ENCODE peak calls at places on chromosomes 3 and 15, in five cellular contexts. D, O, U, I and V are unnamed samples. For H3K4me1, the result is how much of the 10 kb centered on the place peaks cover.

GRCh38 chr3:10688126-10688525 is 127.9 kb upstream of the SLC6A11 start:
- DNase-seq in U (no peak), O (no peak), I (no peak), D (no peak), V (no peak)

GRCh38 chr3:155960060-155960459 is 89.6 kb downstream of the GMPS start:
- DNase-seq in I (no peak), U (no peak), O (no peak), D (no peak), V (no peak)

GRCh38 chr3:126550488-126551051 is 8.2 kb downstream of the C3orf22 start:
- DNase-seq in U (no peak), I (no peak), D (peak), O (no peak), V (no peak)

GRCh38 chr3:180762866-180763265 is 83.6 kb upstream of the CCDC39 start:
- DNase-seq in D (no peak), U (no peak), O (no peak), I (no peak), V (no peak)

GRCh38 chr15:86772369-86773059 is 692.8 kb downstream of the AGBL1 start:
- DNase-seq in I (no peak), D (no peak), U (peak), O (no peak), V (no peak)

GRCh38 chr3:115704661-115705338 is 81.5 kb downstream of the GAP43 start:
- DNase-seq in I (no peak), D (no peak), U (peak), O (no peak), V (no peak)

GRCh38 chr15:93278006-93278405 is 189.0 kb upstream of the RGMA start:
- DNase-seq in O (no peak), I (no peak), D (no peak), U (no peak), V (no peak)

GRCh38 chr3:184557348-184557950 is 4.1 kb upstream of the EPHB3 start:
- DNase-seq in D (no peak), O (no peak), I (no peak), U (no peak), V (no peak)

GRCh38 chr15:99564221-99565030 is 1.4 kb upstream of the MEF2A start:
- DNase-seq in O (no peak), D (peak), U (peak), I (peak), V (no peak)

GRCh38 chr3:125067225-125067624 is 11.4 kb upstream of the HEG1 start:
- DNase-seq in U (no peak), O (no peak), I (no peak), D (no peak), V (no peak)

GRCh38 chr15:48149858-48150257 is 28.2 kb downstream of the MYEF2 start:
- DNase-seq in O (no peak), I (no peak), D (no peak), U (no peak), V (no peak)

GRCh38 chr15:32029862-32030781 is at the start of gene CHRNA7:
- DNase-seq in I (peak), U (peak), D (peak), O (no peak), V (no peak)

GRCh38 chr15:90058308-90058707 is 44.0 kb downstream of the IDH2 start:
- DNase-seq in D (no peak), U (no peak), I (no peak), O (no peak), V (no peak)
- H3K4me1 ChIP-seq in D (under half), U (under half), I (under half), O (under half), V (under half)

GRCh38 chr3:39361252-39361927 is 21.8 kb upstream of the SLC25A38 start:
- DNase-seq in O (peak), U (no peak), D (no peak), I (no peak), V (peak)

GRCh38 chr3:39362812-39363211 is 20.4 kb upstream of the SLC25A38 start:
- DNase-seq in I (no peak), D (no peak), O (no peak), U (no peak), V (no peak)

GRCh38 chr3:39358302-39358701 is 24.9 kb upstream of the SLC25A38 start:
- DNase-seq in O (no peak), U (no peak), I (no peak), D (no peak), V (no peak)

GRCh38 chr3:39362177-39362576 is 21.0 kb upstream of the SLC25A38 start:
- DNase-seq in D (no peak), I (peak), O (no peak), U (no peak), V (no peak)
- H3K4me1 ChIP-seq in D (under half), I (under half), O (under half), U (under half), V (under half)

GRCh38 chr3:188284455-188285212 is 130.7 kb downstream of the LPP start:
- DNase-seq in I (no peak), O (no peak), D (no peak), U (no peak), V (no peak)
- H3K4me1 ChIP-seq in I (under half), O (under half), D (under half), U (under half), V (under half)

GRCh38 chr3:122167630-122168029 is 15.8 kb upstream of the CASR start:
- DNase-seq in U (no peak), O (no peak), D (no peak), I (no peak), V (no peak)
- H3K4me1 ChIP-seq in U (under half), O (under half), D (under half), I (under half), V (under half)

GRCh38 chr3:50623840-50624474 is 7.0 kb downstream of the MAPKAPK3 start:
- DNase-seq in D (no peak), I (no peak), O (no peak), U (peak), V (peak)
- H3K4me1 ChIP-seq in D (under half), I (under half), O (half or more), U (under half), V (half or more)

GRCh38 chr3:152284906-152285305 is 16.2 kb downstream of the MBNL1 start:
- DNase-seq in D (no peak), I (no peak), O (no peak), U (no peak), V (peak)

GRCh38 chr3:152281032-152281713 is 12.4 kb downstream of the MBNL1 start:
- DNase-seq in U (no peak), I (no peak), D (no peak), O (no peak), V (peak)

GRCh38 chr3:152282813-152283212 is 14.1 kb downstream of the MBNL1 start:
- DNase-seq in D (no peak), U (peak), O (no peak), I (peak), V (no peak)

GRCh38 chr3:152285509-152285908 is 16.8 kb downstream of the MBNL1 start:
- DNase-seq in U (no peak), I (no peak), O (no peak), D (no peak), V (no peak)

DNA sequence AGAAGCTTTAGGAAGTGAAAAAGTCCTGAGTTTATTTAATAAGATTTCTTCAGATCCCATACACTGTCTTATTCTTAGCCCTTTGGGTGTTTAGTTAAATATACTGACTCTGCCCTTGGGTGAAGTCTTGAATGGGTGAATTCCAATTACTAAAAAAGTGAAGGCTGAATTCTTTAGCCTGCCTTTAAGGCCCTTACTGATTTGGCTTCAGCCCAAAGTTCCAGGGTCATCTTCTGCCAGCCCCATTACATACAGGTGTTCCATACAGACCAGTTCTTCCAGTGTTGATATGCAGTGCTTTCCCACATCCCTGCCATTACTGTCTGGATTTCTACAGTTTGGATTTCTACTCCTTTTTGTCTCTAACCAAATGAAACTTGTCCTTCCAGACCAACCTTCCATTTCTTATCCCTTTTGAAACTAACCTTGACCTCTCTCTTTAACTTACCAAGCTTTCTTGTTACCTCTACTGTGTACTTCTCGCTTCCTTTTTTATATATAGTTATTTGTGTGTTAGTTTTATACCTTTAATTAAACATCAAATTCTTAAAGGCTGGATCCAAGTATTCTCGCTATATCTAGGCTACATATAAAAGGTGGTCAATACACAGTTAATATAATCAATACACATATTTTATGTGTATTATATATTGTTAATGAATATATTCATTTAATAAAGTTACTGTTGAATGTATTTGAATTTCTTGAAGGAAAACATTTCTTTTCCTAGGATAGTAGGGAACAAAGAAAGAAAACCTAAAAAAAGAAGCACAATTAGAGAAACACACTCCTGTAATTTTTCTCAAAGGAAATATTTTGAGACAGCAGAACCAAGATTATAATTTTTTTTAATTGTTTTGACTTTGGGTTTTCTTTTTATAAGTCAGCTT is 15.0 kb downstream of the MBNL1 start:
- DNase-seq in U (no peak), D (no peak), O (no peak), I (no peak), V (no peak)
- H3K4me1 ChIP-seq in U (under half), D (under half), O (half or more), I (half or more), V (half or more)

GRCh38 chr3:37029516-37030163 is 36.3 kb downstream of the MLH1 start:
- DNase-seq in O (no peak), U (no peak), D (no peak), I (no peak), V (no peak)
- H3K4me1 ChIP-seq in O (under half), U (under half), D (under half), I (under half), V (under half)

GRCh38 chr3:134361162-134361831 is 12.9 kb downstream of the AMOTL2 start:
- DNase-seq in U (no peak), I (no peak), D (no peak), O (no peak), V (no peak)
- H3K4me1 ChIP-seq in U (under half), I (under half), D (half or more), O (under half), V (under half)

DNA sequence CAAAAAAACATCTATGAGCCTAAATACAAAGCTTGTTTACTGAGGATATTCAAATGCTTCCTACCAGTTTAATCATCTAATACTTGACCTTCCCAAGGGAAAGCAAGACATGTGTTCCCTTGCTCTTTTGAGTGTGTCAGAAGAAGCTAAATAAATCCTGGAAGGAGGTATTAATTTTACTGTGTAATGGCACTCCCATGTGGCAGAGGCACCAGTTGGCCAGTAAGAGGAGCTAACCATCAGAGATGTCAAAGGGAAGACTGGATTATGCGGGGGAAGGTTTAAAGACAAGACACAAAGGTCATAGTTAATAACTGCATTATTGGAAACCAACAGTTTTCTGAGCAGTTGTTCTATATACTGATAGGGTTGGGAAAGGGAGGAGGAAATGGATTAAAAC is 125.1 kb downstream of the SUCLG2 start:
- DNase-seq in U (no peak), O (no peak), D (no peak), I (no peak), V (no peak)
- H3K4me1 ChIP-seq in U (under half), O (under half), D (under half), I (under half), V (under half)

DNA sequence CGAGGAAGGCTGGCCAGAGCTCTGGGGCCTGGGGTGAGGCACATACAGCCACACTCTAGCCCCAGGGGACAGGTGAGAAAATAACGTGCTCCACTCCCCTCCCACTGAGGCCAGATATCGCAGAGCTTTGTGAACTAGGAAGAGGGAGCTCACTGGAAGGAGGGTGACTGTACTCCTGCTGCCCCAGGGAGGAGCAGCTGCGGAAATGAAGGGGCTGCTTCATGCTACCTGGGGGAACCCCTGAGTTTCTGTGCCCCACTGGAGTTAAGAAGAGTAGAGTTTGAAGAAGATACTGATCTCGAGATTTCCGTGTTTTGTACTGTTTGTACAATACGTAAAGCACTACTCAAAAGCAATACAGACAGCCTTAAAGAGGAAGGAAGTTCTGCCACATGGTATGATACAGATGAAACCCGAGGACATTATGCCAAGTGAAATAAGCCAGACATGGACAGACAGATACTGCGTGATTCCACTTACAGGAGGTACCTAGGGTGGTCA is 44.6 kb downstream of the CMTM6 start:
- DNase-seq in D (no peak), U (no peak), O (peak), I (no peak), V (peak)
- H3K4me1 ChIP-seq in D (under half), U (under half), O (half or more), I (under half), V (half or more)